ENCODE peak calls at places on chromosome 16, in five cellular contexts. M is stimulated activated CD8-positive, alpha-beta memory T cell treated with anti-CD3 and anti-CD28 coated beads, Interleukin-7, amount 100 ng/mL, for 4 hours; A is RWPE2; B is GF-D8; J is psoas muscle. F is an unnamed sample.
A peak's percentile ranks its signal among the peaks of the same experiment; 100 is the strongest.

GRCh38 chr16:50534091-50534490 is 14.1 kb upstream of the NKD1 start:
- DNase-seq in B (no peak), M (no peak), A (no peak), J (no peak), F (no peak)

GRCh38 chr16:67667434-67667816 is 811 bp downstream of the C16orf86 start:
- DNase-seq in A (no peak), J (no peak), M (no peak), B (no peak), F (no peak)

GRCh38 chr16:69725480-69726312 is 664 bp downstream of the NQO1 start:
- DNase-seq in J (no peak), A (no peak), M (no peak), B (no peak), F (no peak)

GRCh38 chr16:77833906-77834599 is 45.7 kb downstream of the VAT1L start:
- DNase-seq in A (no peak), B (no peak), M (no peak), J (no peak), F (no peak)

GRCh38 chr16:3744018-3744417 is 26.7 kb upstream of the TRAP1 start:
- DNase-seq in B (no peak), J (no peak), M (no peak), A (no peak), F (no peak)

GRCh38 chr16:3013998-3014690 is 1.4 kb downstream of the CLDN9 start:
- DNase-seq in B (no peak), A (no peak), M (no peak), J (no peak), F (no peak)

GRCh38 chr16:88790312-88791150 is 5.5 kb upstream of the PIEZO1 start:
- DNase-seq in M (peak; percentile 60), A (no peak), J (no peak), B (peak; percentile 60), F (no peak)

GRCh38 chr16:48317614-48318013 is 67.6 kb downstream of the SIAH1 start:
- DNase-seq in B (no peak), A (no peak), J (no peak), M (no peak), F (no peak)

GRCh38 chr16:30374538-30374937 is at the start of gene MYL11:
- DNase-seq in B (no peak), A (no peak), M (no peak), J (no peak), F (no peak)

GRCh38 chr16:85552980-85553435 is 60.1 kb upstream of the GSE1 start:
- DNase-seq in M (no peak), A (no peak), B (no peak), J (no peak), F (no peak)

GRCh38 chr16:54070944-54071343 is 215.6 kb downstream of the IRX3 start:
- DNase-seq in J (no peak), M (no peak), A (no peak), B (no peak), F (peak; percentile 3)

GRCh38 chr16:21584817-21585216 is 14.6 kb upstream of the METTL9 start:
- DNase-seq in M (no peak), J (no peak), A (no peak), B (no peak), F (no peak)

GRCh38 chr16:71671165-71671564 is 45.2 kb downstream of the MARVELD3 start:
- DNase-seq in B (no peak), M (no peak), A (no peak), J (no peak), F (no peak)

GRCh38 chr16:4338712-4339299 is 12.3 kb downstream of the PAM16 start:
- DNase-seq in M (no peak), A (no peak), B (no peak), J (no peak), F (no peak)

GRCh38 chr16:14071576-14072271 is 605 bp downstream of the MRTFB start:
- DNase-seq in A (no peak), M (peak; percentile 3), B (no peak), J (no peak), F (no peak)

GRCh38 chr16:55056585-55057520 is 126.2 kb downstream of the IRX5 start:
- DNase-seq in B (no peak), J (no peak), A (no peak), M (no peak), F (no peak)

GRCh38 chr16:13957197-13958078 is 37.5 kb downstream of the ERCC4 start:
- DNase-seq in M (no peak), J (peak; percentile 67), B (peak; percentile 16), A (peak; percentile 87), F (peak; percentile 56)

GRCh38 chr16:66277311-66278070 is 89.0 kb upstream of the CDH5 start:
- DNase-seq in B (no peak), M (no peak), J (no peak), A (no peak), F (no peak)

GRCh38 chr16:46763147-46763546 is 15.0 kb upstream of the MYLK3 start:
- DNase-seq in A (no peak), B (no peak), M (no peak), J (peak; percentile 60), F (no peak)

GRCh38 chr16:69937465-69937951 is 13.6 kb upstream of the CLEC18A start:
- DNase-seq in A (no peak), B (no peak), J (no peak), M (no peak), F (no peak)

GRCh38 chr16:11836653-11837244 is 14.6 kb downstream of the RSL1D1 start:
- DNase-seq in M (no peak), J (no peak), B (no peak), A (no peak), F (no peak)

GRCh38 chr16:88469615-88470395 is 16.7 kb downstream of the ZFPM1 start:
- DNase-seq in J (no peak), A (no peak), M (peak; percentile 47), B (no peak), F (no peak)

GRCh38 chr16:23368469-23368868 is 66.4 kb downstream of the SCNN1B start:
- DNase-seq in B (no peak), M (no peak), A (no peak), J (no peak), F (no peak)

GRCh38 chr16:27634781-27635180 is 84.8 kb downstream of the KATNIP start:
- DNase-seq in J (no peak), M (no peak), A (no peak), B (no peak), F (no peak)

F was measured in GM12878.